ENCODE peak calls at places on chromosomes 7 and 10, in nine cellular contexts. Q, C, H, F, J, E, X, A and V are unnamed samples.

GRCh38 chr10:85548038-85548437 is 818.6 kb downstream of the GRID1 start:
- DNase-seq in J (peak; percentile 65), E (peak; percentile 18), X (no peak), A (peak; percentile 19), C (peak; percentile 36), Q (peak; percentile 21), H (peak; percentile 20), F (peak; percentile 48), V (peak; percentile 32)

GRCh38 chr7:18570890-18571478 is 75.4 kb downstream of the HDAC9 start:
- DNase-seq in J (no peak), A (peak; percentile 49), F (no peak), X (no peak), Q (no peak), H (no peak), C (no peak), E (peak; percentile 34), V (no peak)

GRCh38 chr7:30894866-30895408 is 16.7 kb upstream of the AQP1 start:
- DNase-seq in J (peak; percentile 69), H (no peak), E (no peak), X (no peak), C (no peak), F (no peak), Q (no peak), A (no peak), V (no peak)

GRCh38 chr10:97686301-97686961 is 610 bp downstream of the AVPI1 start:
- DNase-seq in X (no peak), E (no peak), C (peak; percentile 41), Q (no peak), F (no peak), H (no peak), J (no peak), A (no peak), V (no peak)

GRCh38 chr10:93680414-93681047 is 21.9 kb downstream of the FRA10AC1 start:
- DNase-seq in H (no peak), Q (no peak), E (peak; percentile 13), C (no peak), F (no peak), X (no peak), A (peak; percentile 23), J (peak; percentile 78), V (no peak)

GRCh38 chr10:132048294-132048667 is 17.5 kb upstream of the JAKMIP3 start:
- DNase-seq in H (no peak), F (no peak), Q (no peak), A (no peak), E (no peak), X (no peak), J (no peak), C (no peak), V (no peak)

GRCh38 chr7:2488272-2488645 is 12.1 kb upstream of the GRIFIN start:
- DNase-seq in Q (no peak), H (no peak), E (no peak), F (no peak), X (no peak), J (no peak), A (no peak), C (no peak), V (no peak)

GRCh38 chr7:81676813-81677212 is 93.0 kb downstream of the HGF start:
- DNase-seq in X (no peak), A (peak; percentile 11), J (no peak), E (no peak), H (no peak), F (no peak), Q (no peak), C (no peak), V (no peak)

GRCh38 chr10:129870926-129871660 is 93.0 kb downstream of the EBF3 start:
- DNase-seq in F (no peak), Q (no peak), C (no peak), X (no peak), A (no peak), H (no peak), J (no peak), E (peak; percentile 45), V (no peak)

GRCh38 chr7:54802841-54803240 is 43.8 kb upstream of the SEC61G start:
- DNase-seq in X (no peak), C (no peak), Q (no peak), J (no peak), H (no peak), A (no peak), F (no peak), E (no peak), V (peak; percentile 30)

GRCh38 chr10:89625041-89625765 is 19.8 kb downstream of the PANK1 start:
- DNase-seq in E (peak; percentile 1), J (no peak), X (no peak), C (no peak), A (no peak), F (no peak), Q (no peak), H (no peak), V (no peak)